ENCODE peak calls at places on chromosomes 1 and 21, in six cellular contexts. O is cardiac muscle cell, N is K562, H is PC-9, R is stomach, J is hepatocyte. F is an unnamed sample.

GRCh38 chr21:18760247-18760646 is 356.7 kb upstream of the TMPRSS15 start:
- DNase-seq in O (no peak), N (peak; percentile 59), H (no peak), R (no peak), J (no peak), F (no peak)

GRCh38 chr1:162908780-162909179 is 47.8 kb upstream of the CCDC190 start:
- DNase-seq in O (no peak), N (no peak), H (peak; percentile 68), R (no peak), J (no peak), F (no peak)

GRCh38 chr21:32994305-32994704 is 31.4 kb upstream of the OLIG2 start:
- DNase-seq in O (no peak), N (peak; percentile 20), H (no peak), R (no peak), J (peak; percentile 19), F (no peak)

GRCh38 chr1:42690477-42691156 is 8.4 kb downstream of the YBX1 start:
- DNase-seq in O (no peak), N (no peak), H (no peak), R (no peak), J (no peak), F (no peak)

GRCh38 chr1:218917646-218918045 is 256.0 kb upstream of the LYPLAL1 start:
- DNase-seq in O (no peak), N (no peak), H (no peak), R (no peak), J (no peak), F (no peak)

GRCh38 chr1:203628185-203628996 is 1.8 kb downstream of the ATP2B4 start:
- DNase-seq in O (peak; percentile 72), N (no peak), H (peak; percentile 79), R (no peak), J (peak; percentile 81), F (no peak)

GRCh38 chr1:169879034-169879835 is 14.5 kb downstream of the SCYL3 start:
- DNase-seq in O (no peak), N (no peak), H (no peak), R (no peak), J (no peak), F (no peak)

GRCh38 chr1:87117761-87118160 is 203.3 kb downstream of the HS2ST1 start:
- DNase-seq in O (no peak), N (no peak), H (peak; percentile 58), R (no peak), J (no peak), F (no peak)

GRCh38 chr1:228697209-228698016 is 37.9 kb upstream of the RHOU start:
- DNase-seq in O (peak; percentile 13), N (no peak), H (no peak), R (peak; percentile 78), J (peak; percentile 78), F (no peak)

GRCh38 chr1:153648000-153648643 is 10.4 kb upstream of the SNAPIN start:
- DNase-seq in O (no peak), N (no peak), H (no peak), R (no peak), J (no peak), F (no peak)

DNA sequence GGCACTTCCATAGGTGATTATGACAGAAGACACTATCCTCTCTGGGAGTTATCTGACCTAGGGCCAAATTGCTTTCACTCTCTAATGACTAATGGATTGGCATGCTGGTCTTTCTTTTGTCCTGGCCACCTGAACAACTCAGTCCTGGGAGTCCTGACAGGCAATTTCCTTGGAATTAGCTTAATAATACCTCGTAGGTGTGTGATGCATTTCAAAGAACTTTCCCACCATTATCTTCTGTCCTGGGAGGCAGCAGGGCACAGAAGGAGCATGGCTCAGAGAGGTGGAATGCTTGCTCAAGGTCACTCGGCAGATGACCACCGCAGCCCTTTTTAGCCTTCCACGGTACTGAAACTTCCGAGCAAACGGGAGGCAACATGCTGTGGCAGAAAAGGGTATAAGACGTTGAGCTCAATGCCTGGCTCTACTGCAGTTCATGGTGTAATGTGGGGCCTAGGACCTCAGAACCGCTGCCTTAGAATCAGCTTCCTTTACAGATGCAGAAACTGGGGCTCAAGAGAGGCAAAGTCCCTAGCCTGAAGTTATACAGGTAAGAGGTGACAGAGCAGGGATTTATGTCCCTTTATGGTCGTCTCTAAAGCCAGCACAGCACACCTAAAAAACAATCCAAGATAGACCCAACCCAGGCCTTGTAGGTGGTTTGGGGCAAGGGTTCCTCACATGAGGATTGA is 3.2 kb downstream of the ID3 start:
- DNase-seq in O (peak; percentile 77), N (no peak), H (peak; percentile 94), R (no peak), J (peak; percentile 62), F (no peak)
- H3K4me1 ChIP-seq in O (peaks cover 54% of the 10 kb centered on the region), N (peaks cover 62% of the 10 kb centered on the region), H (peaks cover 45% of the 10 kb centered on the region), R (peaks cover 61% of the 10 kb centered on the region), J (peaks cover 53% of the 10 kb centered on the region), F (peaks cover 36% of the 10 kb centered on the region)

DNA sequence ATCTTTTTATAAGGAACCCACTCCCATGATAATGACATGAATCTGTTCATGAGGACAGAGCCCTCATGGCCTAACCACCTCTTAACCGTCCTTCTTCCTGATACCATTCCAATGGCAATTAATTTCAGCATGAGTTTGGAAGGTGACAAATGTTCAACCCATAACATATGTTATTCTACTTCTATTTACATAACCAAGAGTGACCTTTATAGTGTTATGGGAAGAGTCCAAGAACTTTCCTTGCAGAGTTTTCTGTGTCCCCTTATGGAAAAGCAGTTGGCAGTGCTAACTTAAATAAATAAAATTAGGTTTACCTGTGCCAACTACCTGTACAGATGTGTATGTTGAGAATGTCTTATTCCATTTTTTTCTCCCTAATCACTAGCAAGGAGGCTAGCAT is 11.1 kb downstream of the MAP10 start:
- DNase-seq in O (no peak), N (no peak), H (no peak), R (no peak), J (no peak), F (no peak)
- H3K27ac ChIP-seq in O (no peak overlapping the region), N (no peak overlapping the region), H (no peak overlapping the region), R (no peak overlapping the region), J (no peak overlapping the region), F (no peak overlapping the region)

GRCh38 chr1:165748550-165748949 is 20.1 kb downstream of the TMCO1 start:
- DNase-seq in O (no peak), N (no peak), H (no peak), R (no peak), J (no peak), F (no peak)
- H3K36me3 ChIP-seq in O (peaks cover 7% of the 10 kb centered on the region), N (peaks cover 50% of the 10 kb centered on the region), H (peaks cover 1% of the 10 kb centered on the region), R (peaks cover 87% of the 10 kb centered on the region), J (no peaks in the 10 kb centered on the region), F (peaks cover 10% of the 10 kb centered on the region)

GRCh38 chr1:147110434-147110833 is 61.8 kb downstream of the PRKAB2 start:
- DNase-seq in O (no peak), N (no peak), H (no peak), R (no peak), J (no peak), F (no peak)

GRCh38 chr1:147110872-147111271 is 61.4 kb downstream of the PRKAB2 start:
- DNase-seq in O (no peak), N (no peak), H (no peak), R (no peak), J (no peak), F (no peak)

GRCh38 chr1:147109762-147110161 is 62.5 kb downstream of the PRKAB2 start:
- DNase-seq in O (no peak), N (no peak), H (no peak), R (peak; percentile 70), J (no peak), F (no peak)

GRCh38 chr1:147109041-147109440 is 63.2 kb downstream of the PRKAB2 start:
- DNase-seq in O (no peak), N (no peak), H (no peak), R (no peak), J (no peak), F (no peak)

DNA sequence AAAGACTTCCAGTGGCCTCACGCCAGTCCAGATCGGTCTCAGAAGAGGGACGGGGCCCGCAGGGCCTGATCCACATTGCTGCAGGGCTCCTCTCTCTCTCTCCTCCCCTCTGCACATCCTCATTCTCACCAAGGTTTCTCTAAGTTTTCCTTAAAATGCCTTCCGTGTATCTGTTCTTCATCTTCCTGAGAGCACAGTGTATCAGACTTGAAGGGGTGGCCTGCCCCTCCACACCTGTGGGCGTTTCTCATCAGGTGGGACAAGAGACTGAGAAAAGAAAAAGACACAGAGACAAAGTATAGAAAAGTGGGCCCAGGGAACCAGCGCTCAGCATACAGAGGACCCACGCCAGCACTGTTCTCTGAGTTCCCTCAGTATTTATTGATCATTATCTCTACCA is 66.4 kb downstream of the PRKAB2 start:
- DNase-seq in O (no peak), N (no peak), H (no peak), R (no peak), J (no peak), F (no peak)
- H3K4me1 ChIP-seq in O (no peaks in the 10 kb centered on the region), N (peaks cover 6% of the 10 kb centered on the region), H (peaks cover 8% of the 10 kb centered on the region), R (no peaks in the 10 kb centered on the region), J (peaks cover 9% of the 10 kb centered on the region), F (no peaks in the 10 kb centered on the region)

GRCh38 chr21:38280446-38280845 is 23.7 kb downstream of the KCNJ15 start:
- DNase-seq in O (no peak), N (no peak), H (no peak), R (no peak), J (no peak), F (no peak)
- H3K27ac ChIP-seq in O (no peak overlapping the region), N (no peak overlapping the region), H (no peak overlapping the region), R (peak overlapping the region; percentile 29), J (no peak overlapping the region), F (no peak overlapping the region)

F was measured in effector memory CD4-positive, alpha-beta T cell.